ENCODE peak calls at places on chromosome 17, in five cellular contexts. One of them, this sample, is unnamed.

GRCh38 chr17:20207295-20207985 is 198.3 kb downstream of the SPECC1 start:
- DNase-seq in MM.1S: no peak
- DNase-seq in AG04450: no peak
- DNase-seq in thoracic aorta: no peak
- DNase-seq in PC-9: no peak
- DNase-seq in this sample: no peak

GRCh38 chr17:78875331-78875730 is 27.7 kb downstream of the CEP295NL start:
- DNase-seq in MM.1S: no peak
- DNase-seq in AG04450: no peak
- DNase-seq in thoracic aorta: no peak
- DNase-seq in PC-9: no peak
- DNase-seq in this sample: no peak

GRCh38 chr17:49870298-49870697 is 22.4 kb upstream of the TAC4 start:
- DNase-seq in MM.1S: no peak
- DNase-seq in AG04450: no peak
- DNase-seq in thoracic aorta: no peak
- DNase-seq in PC-9: no peak
- DNase-seq in this sample: no peak

GRCh38 chr17:62907961-62908360 is 58.1 kb upstream of the TANC2 start:
- DNase-seq in MM.1S: no peak
- DNase-seq in AG04450: no peak
- DNase-seq in thoracic aorta: no peak
- DNase-seq in PC-9: peak
- DNase-seq in this sample: no peak

GRCh38 chr17:79921411-79922160 is 82.3 kb upstream of the CBX4 start:
- DNase-seq in MM.1S: peak
- DNase-seq in AG04450: no peak
- DNase-seq in thoracic aorta: no peak
- DNase-seq in PC-9: no peak
- DNase-seq in this sample: peak

GRCh38 chr17:29154516-29155234 is 25.5 kb downstream of the MYO18A start:
- DNase-seq in MM.1S: no peak
- DNase-seq in AG04450: no peak
- DNase-seq in thoracic aorta: no peak
- DNase-seq in PC-9: peak
- DNase-seq in this sample: no peak

GRCh38 chr17:78802459-78802858 is 20.4 kb upstream of the CYTH1 start:
- DNase-seq in MM.1S: no peak
- DNase-seq in AG04450: no peak
- DNase-seq in thoracic aorta: no peak
- DNase-seq in PC-9: no peak
- DNase-seq in this sample: no peak

GRCh38 chr17:36726199-36726598 is 124.8 kb downstream of the MRM1 start:
- DNase-seq in MM.1S: no peak
- DNase-seq in AG04450: no peak
- DNase-seq in thoracic aorta: no peak
- DNase-seq in PC-9: no peak
- DNase-seq in this sample: no peak

GRCh38 chr17:42166196-42166763 is 11.5 kb upstream of the RAB5C start:
- DNase-seq in MM.1S: no peak
- DNase-seq in AG04450: no peak
- DNase-seq in thoracic aorta: no peak
- DNase-seq in PC-9: no peak
- DNase-seq in this sample: no peak

GRCh38 chr17:50872710-50873424 is 6.7 kb upstream of the TOB1 start:
- DNase-seq in MM.1S: peak
- DNase-seq in AG04450: no peak
- DNase-seq in thoracic aorta: no peak
- DNase-seq in PC-9: no peak
- DNase-seq in this sample: peak

GRCh38 chr17:79647456-79647915 is 36.6 kb upstream of the RBFOX3 start:
- DNase-seq in MM.1S: no peak
- DNase-seq in AG04450: no peak
- DNase-seq in thoracic aorta: no peak
- DNase-seq in PC-9: no peak
- DNase-seq in this sample: no peak

GRCh38 chr17:56165017-56165720 is 11.9 kb downstream of the ANKFN1 start:
- DNase-seq in MM.1S: no peak
- DNase-seq in AG04450: no peak
- DNase-seq in thoracic aorta: no peak
- DNase-seq in PC-9: no peak
- DNase-seq in this sample: no peak

GRCh38 chr17:72719582-72720493 is 372.6 kb downstream of the SLC39A11 start:
- DNase-seq in MM.1S: no peak
- DNase-seq in AG04450: no peak
- DNase-seq in thoracic aorta: no peak
- DNase-seq in PC-9: no peak
- DNase-seq in this sample: no peak

GRCh38 chr17:65265276-65265675 is 128.1 kb downstream of the RGS9 start:
- DNase-seq in MM.1S: no peak
- DNase-seq in AG04450: no peak
- DNase-seq in thoracic aorta: no peak
- DNase-seq in PC-9: no peak
- DNase-seq in this sample: no peak

GRCh38 chr17:19331134-19331533 is 31.4 kb downstream of the B9D1 start:
- DNase-seq in MM.1S: no peak
- DNase-seq in AG04450: peak
- DNase-seq in thoracic aorta: no peak
- DNase-seq in PC-9: peak
- DNase-seq in this sample: no peak

GRCh38 chr17:83069931-83070374 is 9.5 kb upstream of the METRNL start:
- DNase-seq in MM.1S: no peak
- DNase-seq in AG04450: no peak
- DNase-seq in thoracic aorta: no peak
- DNase-seq in PC-9: no peak
- DNase-seq in this sample: no peak

GRCh38 chr17:35433075-35433894 is 985 bp upstream of the SLFN12 start:
- DNase-seq in MM.1S: peak
- DNase-seq in AG04450: peak
- DNase-seq in thoracic aorta: peak
- DNase-seq in PC-9: peak
- DNase-seq in this sample: peak

GRCh38 chr17:80287806-80288579 is 27.3 kb downstream of the RNF213 start:
- DNase-seq in MM.1S: peak
- DNase-seq in AG04450: no peak
- DNase-seq in thoracic aorta: no peak
- DNase-seq in PC-9: no peak
- DNase-seq in this sample: no peak

GRCh38 chr17:4586043-4586442 is 1.7 kb downstream of the SMTNL2 start:
- DNase-seq in MM.1S: no peak
- DNase-seq in AG04450: no peak
- DNase-seq in thoracic aorta: no peak
- DNase-seq in PC-9: no peak
- DNase-seq in this sample: no peak

GRCh38 chr17:4584125-4584834 is at the start of gene SMTNL2:
- DNase-seq in MM.1S: no peak
- DNase-seq in AG04450: no peak
- DNase-seq in thoracic aorta: no peak
- DNase-seq in PC-9: no peak
- DNase-seq in this sample: no peak

GRCh38 chr17:4585203-4585939 is 1.0 kb downstream of the SMTNL2 start:
- DNase-seq in MM.1S: no peak
- DNase-seq in AG04450: no peak
- DNase-seq in thoracic aorta: no peak
- DNase-seq in PC-9: no peak
- DNase-seq in this sample: no peak

GRCh38 chr17:4583796-4584124 is 569 bp upstream of the SMTNL2 start:
- DNase-seq in MM.1S: no peak
- DNase-seq in AG04450: no peak
- DNase-seq in thoracic aorta: no peak
- DNase-seq in PC-9: no peak
- DNase-seq in this sample: no peak

DNA sequence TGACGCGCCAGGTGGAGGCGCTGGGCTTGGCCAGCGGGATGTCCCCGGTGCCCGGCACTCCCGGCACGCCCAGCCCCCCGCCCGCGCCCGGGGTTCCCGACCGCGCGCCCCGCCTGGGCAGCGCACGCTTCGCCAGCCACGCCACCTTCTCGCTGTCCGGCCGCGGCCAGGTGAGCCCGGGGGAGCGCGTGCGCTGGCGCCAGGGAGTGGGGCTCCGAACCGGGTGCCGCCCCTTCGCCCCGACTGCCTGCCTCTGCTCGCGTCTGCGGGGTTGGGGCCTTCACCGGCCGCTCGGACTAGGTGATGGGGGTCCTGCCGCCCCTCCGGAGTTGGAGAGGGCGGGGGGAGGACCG is 482 bp downstream of the SMTNL2 start:
- DNase-seq in MM.1S: no peak
- DNase-seq in AG04450: no peak
- DNase-seq in thoracic aorta: no peak
- DNase-seq in PC-9: no peak
- DNase-seq in this sample: no peak
- H3K4me3 ChIP-seq in MM.1S: no peak
- H3K4me3 ChIP-seq in AG04450: no peak
- H3K4me3 ChIP-seq in thoracic aorta: peak
- H3K4me3 ChIP-seq in PC-9: no peak
- H3K4me3 ChIP-seq in this sample: no peak

GRCh38 chr17:7146115-7146514 is 31.5 kb upstream of the ASGR2 start:
- DNase-seq in MM.1S: no peak
- DNase-seq in AG04450: no peak
- DNase-seq in thoracic aorta: no peak
- DNase-seq in PC-9: no peak
- DNase-seq in this sample: no peak

GRCh38 chr17:7141824-7142223 is 27.2 kb upstream of the ASGR2 start:
- DNase-seq in MM.1S: no peak
- DNase-seq in AG04450: no peak
- DNase-seq in thoracic aorta: no peak
- DNase-seq in PC-9: peak
- DNase-seq in this sample: no peak

GRCh38 chr17:7144203-7144602 is 29.6 kb upstream of the ASGR2 start:
- DNase-seq in MM.1S: no peak
- DNase-seq in AG04450: no peak
- DNase-seq in thoracic aorta: no peak
- DNase-seq in PC-9: no peak
- DNase-seq in this sample: no peak

DNA sequence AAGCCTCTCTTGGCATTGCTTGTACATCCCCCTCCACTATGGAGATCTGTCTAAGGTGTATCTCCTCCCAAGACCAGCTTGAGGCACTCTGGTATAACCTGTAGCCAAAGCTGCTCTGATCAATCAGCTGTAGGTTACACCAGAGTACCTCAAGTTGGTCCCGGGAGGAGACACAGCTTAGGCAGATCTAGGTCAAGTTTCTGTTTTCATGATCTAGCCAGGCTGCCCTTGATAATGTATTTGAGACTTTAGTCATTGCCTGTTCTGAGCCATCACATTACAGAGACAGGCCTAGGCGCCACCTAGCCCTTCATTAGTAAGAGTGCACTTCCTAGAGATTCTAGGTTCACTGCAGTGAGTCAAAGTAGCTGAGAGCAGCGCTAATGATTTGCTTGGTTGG is 31.4 kb downstream of the ASGR1 start:
- DNase-seq in MM.1S: no peak
- DNase-seq in AG04450: no peak
- DNase-seq in thoracic aorta: no peak
- DNase-seq in PC-9: no peak
- DNase-seq in this sample: peak
- TF ChIP-seq CTCF in MM.1S: no peak
- TF ChIP-seq CTCF in AG04450: no peak
- TF ChIP-seq CTCF in thoracic aorta: no peak
- TF ChIP-seq CTCF in PC-9: no peak
- TF ChIP-seq CTCF in this sample: no peak

DNA sequence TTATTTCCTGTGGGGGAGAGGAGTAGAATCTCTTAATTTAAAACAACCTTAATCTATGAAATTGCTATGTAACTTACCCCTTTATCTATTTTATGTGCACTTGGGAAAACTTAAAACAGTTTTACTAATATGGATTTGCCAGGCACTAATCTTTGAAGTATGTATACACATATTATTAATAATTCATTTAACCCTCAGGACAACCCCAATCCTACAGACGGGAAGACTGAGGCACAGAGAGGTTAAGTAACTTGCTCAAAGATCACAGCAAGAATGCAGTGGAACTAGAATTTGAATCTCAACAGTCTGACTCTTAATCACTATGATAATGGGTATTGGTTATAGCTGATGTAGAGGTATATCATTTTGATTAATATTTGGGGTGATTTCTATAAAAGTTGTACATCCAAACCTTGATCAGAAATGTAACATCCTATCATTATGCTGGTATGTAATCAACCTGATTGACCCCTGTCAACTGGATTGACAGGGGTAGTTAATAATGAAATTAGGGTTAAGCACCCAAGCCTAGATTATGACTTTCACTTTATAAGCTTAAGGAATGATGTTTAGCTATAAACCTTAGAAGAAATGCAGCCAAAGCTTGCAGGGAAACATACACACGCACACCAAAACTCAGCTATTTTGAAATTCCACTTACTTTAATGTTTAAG is 1.6 kb downstream of the MYO1D start:
- DNase-seq in MM.1S: no peak
- DNase-seq in AG04450: no peak
- DNase-seq in thoracic aorta: no peak
- DNase-seq in PC-9: no peak
- DNase-seq in this sample: no peak
- H3K4me3 ChIP-seq in MM.1S: peak
- H3K4me3 ChIP-seq in AG04450: no peak
- H3K4me3 ChIP-seq in thoracic aorta: peak
- H3K4me3 ChIP-seq in PC-9: peak
- H3K4me3 ChIP-seq in this sample: peak

GRCh38 chr17:67198131-67198530 is 46.9 kb downstream of the HELZ start:
- DNase-seq in MM.1S: no peak
- DNase-seq in AG04450: no peak
- DNase-seq in thoracic aorta: no peak
- DNase-seq in PC-9: no peak
- DNase-seq in this sample: no peak

GRCh38 chr17:67196422-67196821 is 48.6 kb downstream of the HELZ start:
- DNase-seq in MM.1S: no peak
- DNase-seq in AG04450: no peak
- DNase-seq in thoracic aorta: no peak
- DNase-seq in PC-9: no peak
- DNase-seq in this sample: no peak

GRCh38 chr17:67202503-67202902 is 42.5 kb downstream of the HELZ start:
- DNase-seq in MM.1S: no peak
- DNase-seq in AG04450: no peak
- DNase-seq in thoracic aorta: no peak
- DNase-seq in PC-9: no peak
- DNase-seq in this sample: no peak

GRCh38 chr17:67203818-67204217 is 41.2 kb downstream of the HELZ start:
- DNase-seq in MM.1S: no peak
- DNase-seq in AG04450: no peak
- DNase-seq in thoracic aorta: no peak
- DNase-seq in PC-9: no peak
- DNase-seq in this sample: no peak

DNA sequence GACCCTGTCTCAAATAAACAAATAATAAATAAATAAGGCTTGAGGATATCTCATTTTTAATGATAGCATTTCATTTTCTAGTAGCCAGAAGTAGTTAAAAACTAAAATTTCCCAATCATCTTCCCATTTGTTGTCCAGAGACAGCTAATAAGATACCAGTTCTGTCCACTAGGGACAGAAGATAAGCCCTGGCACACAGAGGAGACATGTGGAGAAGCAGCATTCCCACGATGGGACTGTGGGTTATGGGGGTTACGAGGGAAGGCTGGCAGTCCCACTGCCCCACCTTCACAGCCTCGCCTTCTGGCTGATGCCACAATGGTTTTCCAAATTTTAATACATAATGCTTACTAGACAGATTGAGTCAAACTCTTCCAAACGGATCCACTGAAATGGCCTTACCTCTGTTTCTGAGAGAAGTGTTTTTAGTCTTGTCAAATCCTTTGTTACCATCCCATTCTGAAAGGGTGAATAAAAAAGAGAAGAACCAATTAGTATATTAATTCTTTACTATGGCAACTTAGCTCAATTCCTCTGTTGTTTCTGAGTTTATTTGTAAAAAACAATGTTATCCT is 44.2 kb downstream of the HELZ start:
- DNase-seq in MM.1S: no peak
- DNase-seq in AG04450: no peak
- DNase-seq in thoracic aorta: no peak
- DNase-seq in PC-9: no peak
- DNase-seq in this sample: no peak
- TF ChIP-seq CTCF in MM.1S: peak
- TF ChIP-seq CTCF in AG04450: peak
- TF ChIP-seq CTCF in thoracic aorta: peak
- TF ChIP-seq CTCF in PC-9: peak
- TF ChIP-seq CTCF in this sample: peak

This sample was measured in GM12865.